ENCODE peak calls at places on chromosomes 4 and X, in six cellular contexts. E is H1, F is IMR-90, B is H9, K is mesenchymal stem cell, X is trophoblast cell. Y is an unnamed sample.

GRCh38 chrX:39819921-39820849 is 277.6 kb downstream of the BCOR start:
- DNase-seq in E (no peak), F (no peak), B (peak), K (peak), X (no peak), Y (no peak)

GRCh38 chr4:113958766-113959540 is 20.5 kb downstream of the ARSJ start:
- DNase-seq in E (no peak), F (peak), B (no peak), K (peak), X (peak), Y (no peak)

GRCh38 chrX:153971124-153971631 is 440 bp downstream of the HCFC1 start:
- DNase-seq in E (peak), F (peak), B (peak), K (peak), X (peak), Y (peak)

GRCh38 chr4:32645653-32646052 is 1925.5 kb downstream of the PCDH7 start:
- DNase-seq in E (no peak), F (no peak), B (no peak), K (no peak), X (no peak), Y (no peak)

GRCh38 chr4:87716350-87717041 is 66.4 kb downstream of the DMP1 start:
- DNase-seq in E (no peak), F (no peak), B (no peak), K (no peak), X (peak), Y (no peak)

GRCh38 chrX:126994011-126994410 is 174.5 kb downstream of the PRR32 start:
- DNase-seq in E (no peak), F (no peak), B (no peak), K (no peak), X (no peak), Y (no peak)

GRCh38 chr4:28233758-28234157 is 1373.1 kb downstream of the STIM2 start:
- DNase-seq in E (no peak), F (no peak), B (no peak), K (no peak), X (no peak), Y (no peak)

GRCh38 chrX:53318766-53319353 is 37.5 kb upstream of the IQSEC2 start:
- DNase-seq in E (no peak), F (no peak), B (no peak), K (no peak), X (no peak), Y (no peak)

GRCh38 chrX:4182010-4182806 is 468.8 kb upstream of the PRKX start:
- DNase-seq in E (peak), F (no peak), B (peak), K (no peak), X (peak), Y (no peak)

GRCh38 chr4:154124539-154125255 is 335.8 kb upstream of the SFRP2 start:
- DNase-seq in E (no peak), F (peak), B (no peak), K (peak), X (peak), Y (no peak)

GRCh38 chrX:123906557-123907316 is 46.9 kb downstream of the XIAP start:
- DNase-seq in E (no peak), F (no peak), B (no peak), K (peak), X (no peak), Y (no peak)

GRCh38 chr4:41050116-41050515 is 164.2 kb downstream of the APBB2 start:
- DNase-seq in E (no peak), F (no peak), B (no peak), K (no peak), X (peak), Y (no peak)

GRCh38 chr4:54184581-54184980 is 44.5 kb upstream of the PDGFRA start:
- DNase-seq in E (no peak), F (no peak), B (no peak), K (no peak), X (no peak), Y (no peak)

GRCh38 chr4:151921371-151921770 is 160.6 kb upstream of the GATB start:
- DNase-seq in E (no peak), F (peak), B (no peak), K (peak), X (no peak), Y (no peak)

GRCh38 chr4:139550724-139551429 is 5.1 kb downstream of the SETD7 start:
- DNase-seq in E (no peak), F (peak), B (peak), K (peak), X (no peak), Y (no peak)

GRCh38 chr4:51909236-51909703 is 66.3 kb downstream of the DCUN1D4 start:
- DNase-seq in E (no peak), F (no peak), B (no peak), K (no peak), X (no peak), Y (no peak)

GRCh38 chrX:48509619-48510018 is 827 bp downstream of the PORCN start:
- DNase-seq in E (no peak), F (no peak), B (no peak), K (no peak), X (no peak), Y (no peak)

GRCh38 chr4:6118201-6118600 is 82.1 kb downstream of the JAKMIP1 start:
- DNase-seq in E (no peak), F (no peak), B (no peak), K (no peak), X (no peak), Y (no peak)
- H2AK5ac ChIP-seq in E (no peak), F (no peak), B (no peak), K (no peak), X (no peak), Y (peak)

GRCh38 chrX:68428431-68428830 is 4.9 kb downstream of the OPHN1 start:
- DNase-seq in E (no peak), F (peak), B (no peak), K (peak), X (peak), Y (no peak)
- H4K91ac ChIP-seq in E (no peak), F (no peak), B (no peak), K (no peak), X (no peak), Y (no peak)

DNA sequence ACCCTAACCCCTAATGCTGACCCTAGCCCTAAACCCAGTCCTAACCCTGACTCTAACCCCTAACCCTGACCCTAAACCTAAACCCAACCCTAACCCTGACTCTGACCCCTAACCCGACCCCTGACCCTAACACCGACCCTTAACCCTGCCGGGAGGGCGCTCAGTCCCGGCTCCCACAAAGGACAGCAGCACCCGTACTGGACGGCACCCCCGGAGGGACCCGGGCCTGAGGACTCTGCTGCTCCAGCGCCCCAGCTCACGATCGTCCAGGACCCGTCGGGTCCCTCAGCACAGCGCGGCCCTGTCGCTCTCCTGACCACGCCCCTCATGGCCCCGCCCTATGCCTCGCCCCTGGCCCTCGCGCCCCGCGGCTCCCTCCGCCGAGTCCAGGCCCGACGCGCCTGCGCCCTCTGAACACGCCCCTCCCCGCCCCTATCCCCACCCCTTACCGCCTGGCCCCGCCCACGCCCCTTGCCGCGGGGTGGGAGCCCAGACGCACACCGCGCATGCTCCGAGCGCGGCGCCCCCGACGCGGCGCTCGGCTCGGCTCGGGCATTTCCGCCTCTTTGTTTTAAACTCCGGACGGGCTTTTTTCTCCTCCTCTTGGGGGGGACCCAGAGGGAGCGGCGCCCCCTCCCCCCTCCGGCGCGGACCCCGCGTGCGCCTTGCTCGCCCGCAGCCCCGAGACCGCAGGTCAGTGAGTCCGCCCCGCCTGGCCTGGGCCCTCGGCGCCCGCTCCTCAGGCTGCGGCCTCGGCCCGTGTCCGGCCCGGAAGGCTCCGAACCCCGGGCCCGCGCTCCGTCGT is at the start of gene PCGF3:
- DNase-seq in E (peak), F (peak), B (peak), K (peak), X (peak), Y (peak)
- H2AK5ac ChIP-seq in E (peak), F (peak), B (no peak), K (peak), X (peak), Y (peak)

GRCh38 chr4:102692474-102692873 is 68.3 kb downstream of the MANBA start:
- DNase-seq in E (no peak), F (no peak), B (no peak), K (peak), X (no peak), Y (no peak)
- H4K91ac ChIP-seq in E (no peak), F (peak), B (no peak), K (no peak), X (no peak), Y (no peak)

DNA sequence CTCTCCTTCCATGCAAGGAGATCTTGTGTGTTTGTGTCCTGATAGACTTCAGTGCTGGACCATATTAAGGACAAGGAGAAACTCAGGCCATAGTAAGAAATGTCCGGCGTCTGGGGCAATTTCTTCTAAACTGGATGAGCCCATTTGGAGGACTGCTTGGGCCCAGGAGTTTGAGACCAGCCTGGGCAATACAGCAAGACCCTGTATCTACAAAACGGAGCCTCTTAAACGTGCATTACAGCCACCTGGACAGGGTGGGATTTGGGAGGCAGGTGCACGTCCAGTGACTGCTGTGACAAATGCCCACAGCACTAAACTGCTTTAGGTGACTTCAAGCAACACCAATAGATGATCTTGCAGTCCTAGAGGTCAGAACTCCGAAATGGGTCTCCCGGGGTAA is 311.9 kb downstream of the DHRSX start:
- DNase-seq in E (no peak), F (no peak), B (no peak), K (no peak), X (no peak), Y (no peak)
- H2AK5ac ChIP-seq in E (no peak), F (no peak), B (no peak), K (no peak), X (no peak), Y (no peak)

GRCh38 chrX:15157624-15158023 is 112.3 kb downstream of the ASB9 start:
- DNase-seq in E (no peak), F (no peak), B (no peak), K (no peak), X (no peak), Y (no peak)

GRCh38 chrX:15158736-15159406 is 111.0 kb downstream of the ASB9 start:
- DNase-seq in E (no peak), F (no peak), B (no peak), K (no peak), X (no peak), Y (no peak)

GRCh38 chrX:15158350-15158735 is 111.5 kb downstream of the ASB9 start:
- DNase-seq in E (no peak), F (no peak), B (no peak), K (no peak), X (no peak), Y (no peak)

GRCh38 chrX:15163131-15163530 is 106.8 kb downstream of the ASB9 start:
- DNase-seq in E (no peak), F (no peak), B (no peak), K (no peak), X (no peak), Y (no peak)

DNA sequence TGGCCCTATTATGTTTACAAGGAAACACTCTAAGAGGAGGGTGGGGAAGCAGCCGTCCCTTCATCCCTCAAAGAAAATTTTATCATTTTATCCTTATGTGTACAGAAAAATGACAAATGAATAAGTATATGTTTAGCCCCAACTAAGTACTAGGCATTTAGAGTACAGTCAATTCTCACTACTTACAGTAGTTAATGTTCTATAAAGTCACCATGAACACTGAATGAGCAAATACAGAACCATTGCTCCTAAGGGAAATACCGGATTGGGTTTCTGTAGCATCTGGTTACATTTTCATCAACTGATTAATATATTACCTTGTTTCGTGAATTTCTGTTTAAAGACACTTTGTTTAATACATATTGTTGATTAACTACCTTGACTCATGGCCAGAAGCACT is 109.3 kb downstream of the ASB9 start:
- DNase-seq in E (no peak), F (no peak), B (no peak), K (no peak), X (no peak), Y (no peak)
- H4K91ac ChIP-seq in E (no peak), F (no peak), B (no peak), K (no peak), X (no peak), Y (no peak)

DNA sequence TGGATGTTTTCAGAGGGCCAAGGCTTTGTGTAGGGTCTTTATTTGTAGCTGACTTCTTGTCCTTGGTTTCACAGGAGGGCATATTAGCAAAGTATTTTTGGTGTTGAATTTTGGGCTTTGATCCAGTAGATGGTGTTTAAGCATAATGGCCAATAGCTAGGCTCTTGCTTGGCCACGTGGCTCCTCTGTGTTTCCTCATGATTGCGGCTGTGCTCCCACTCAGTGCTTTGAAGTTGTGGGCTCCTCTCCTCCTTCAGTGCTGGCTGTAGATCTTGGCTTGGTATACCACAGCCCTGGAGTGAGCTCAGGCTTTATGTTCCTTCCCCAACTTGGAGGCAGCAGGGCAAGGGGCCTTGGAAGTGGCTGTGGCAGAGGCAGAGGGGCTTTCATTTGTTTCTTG is 107.2 kb upstream of the CENPE start:
- DNase-seq in E (no peak), F (no peak), B (no peak), K (no peak), X (no peak), Y (no peak)
- H2AK5ac ChIP-seq in E (no peak), F (no peak), B (no peak), K (no peak), X (no peak), Y (no peak)

GRCh38 chrX:101079736-101080135 is 1.1 kb downstream of the TMEM35A start:
- DNase-seq in E (no peak), F (no peak), B (no peak), K (no peak), X (no peak), Y (no peak)
- H4K91ac ChIP-seq in E (no peak), F (no peak), B (no peak), K (no peak), X (no peak), Y (no peak)

GRCh38 chr4:108398326-108398725 is 222.1 kb upstream of the RPL34 start:
- DNase-seq in E (no peak), F (no peak), B (no peak), K (no peak), X (peak), Y (no peak)

GRCh38 chr4:108396900-108397299 is 223.5 kb upstream of the RPL34 start:
- DNase-seq in E (no peak), F (no peak), B (no peak), K (no peak), X (no peak), Y (peak)

GRCh38 chr4:108398836-108399235 is 221.5 kb upstream of the RPL34 start:
- DNase-seq in E (no peak), F (no peak), B (no peak), K (no peak), X (no peak), Y (no peak)

GRCh38 chr4:108399610-108400265 is 220.6 kb upstream of the RPL34 start:
- DNase-seq in E (no peak), F (no peak), B (no peak), K (no peak), X (no peak), Y (no peak)

GRCh38 chr4:108397850-108398249 is 222.5 kb upstream of the RPL34 start:
- DNase-seq in E (no peak), F (no peak), B (no peak), K (no peak), X (no peak), Y (no peak)
- H2AK5ac ChIP-seq in E (peak), F (no peak), B (no peak), K (no peak), X (no peak), Y (no peak)

Y was measured in neuronal stem cell.